ENCODE peak calls at places on chromosomes 6 and 20, in five cellular contexts. K, C, R, P and H are unnamed samples.

GRCh38 chr6:169959129-169960002 is 207.9 kb downstream of the ERMARD start:
- DNase-seq in K (no peak), C (peak), R (no peak), P (peak), H (no peak)

GRCh38 chr20:50403565-50404418 is 106.4 kb upstream of the PTPN1 start:
- DNase-seq in K (no peak), C (no peak), R (no peak), P (no peak), H (no peak)

GRCh38 chr6:89489078-89489477 is 56.1 kb downstream of the ANKRD6 start:
- DNase-seq in K (no peak), C (no peak), R (no peak), P (no peak), H (no peak)

GRCh38 chr6:22828179-22829062 is 259.1 kb downstream of the HDGFL1 start:
- DNase-seq in K (no peak), C (peak), R (peak), P (no peak), H (peak)

GRCh38 chr20:47150403-47151152 is 205.9 kb downstream of the ZMYND8 start:
- DNase-seq in K (peak), C (peak), R (peak), P (peak), H (peak)

GRCh38 chr20:38895098-38895949 is 30.9 kb upstream of the FAM83D start:
- DNase-seq in K (no peak), C (no peak), R (no peak), P (no peak), H (no peak)

GRCh38 chr20:34268851-34269668 is 27.8 kb downstream of the ASIP start:
- DNase-seq in K (no peak), C (peak), R (no peak), P (no peak), H (peak)

GRCh38 chr6:158008894-158009891 is 27.5 kb downstream of the SYNJ2 start:
- DNase-seq in K (no peak), C (no peak), R (no peak), P (no peak), H (peak)

GRCh38 chr20:62831361-62831788 is 14.5 kb downstream of the COL9A3 start:
- DNase-seq in K (no peak), C (no peak), R (no peak), P (no peak), H (no peak)

GRCh38 chr6:107330190-107330589 is 129.2 kb downstream of the PDSS2 start:
- DNase-seq in K (no peak), C (no peak), R (no peak), P (peak), H (peak)

GRCh38 chr20:44702776-44703175 is 12.4 kb upstream of the CCN5 start:
- DNase-seq in K (no peak), C (no peak), R (no peak), P (peak), H (peak)

GRCh38 chr20:37479275-37479674 is 41.8 kb upstream of the NNAT start:
- DNase-seq in K (no peak), C (no peak), R (no peak), P (no peak), H (no peak)

GRCh38 chr6:151425561-151425960 is 26.4 kb downstream of the RMND1 start:
- DNase-seq in K (no peak), C (no peak), R (no peak), P (no peak), H (peak)

GRCh38 chr20:17878912-17879602 is 89.5 kb downstream of the SNX5 start:
- DNase-seq in K (no peak), C (no peak), R (no peak), P (peak), H (no peak)

GRCh38 chr6:95496769-95497426 is 80.4 kb upstream of the MANEA start:
- DNase-seq in K (no peak), C (no peak), R (no peak), P (no peak), H (no peak)

GRCh38 chr20:32535953-32536823 is 48.9 kb downstream of the NOL4L start:
- DNase-seq in K (no peak), C (peak), R (peak), P (peak), H (peak)

GRCh38 chr20:1062334-1063015 is 55.9 kb upstream of the PSMF1 start:
- DNase-seq in K (no peak), C (no peak), R (no peak), P (no peak), H (peak)

GRCh38 chr6:43604174-43604573 is 24.9 kb downstream of the GTPBP2 start:
- DNase-seq in K (no peak), C (no peak), R (no peak), P (no peak), H (no peak)

GRCh38 chr6:136790411-136791295 is 1.6 kb downstream of the MAP3K5 start:
- DNase-seq in K (no peak), C (no peak), R (no peak), P (no peak), H (no peak)

GRCh38 chr6:80165143-80165542 is 58.7 kb downstream of the BCKDHB start:
- DNase-seq in K (no peak), C (no peak), R (no peak), P (no peak), H (no peak)

GRCh38 chr6:710601-711571 is 17.9 kb upstream of the EXOC2 start:
- DNase-seq in K (no peak), C (peak), R (peak), P (peak), H (peak)

GRCh38 chr20:22382742-22383141 is 201.6 kb downstream of the FOXA2 start:
- DNase-seq in K (no peak), C (no peak), R (no peak), P (peak), H (no peak)

GRCh38 chr20:16215056-16215455 is 358.2 kb downstream of the KIF16B start:
- DNase-seq in K (no peak), C (no peak), R (no peak), P (no peak), H (no peak)

GRCh38 chr6:30447237-30447636 is 42.1 kb upstream of the HLA-E start:
- DNase-seq in K (peak), C (peak), R (peak), P (no peak), H (peak)

GRCh38 chr6:82331031-82331773 is 32.4 kb upstream of the TPBG start:
- DNase-seq in K (no peak), C (peak), R (peak), P (no peak), H (peak)

GRCh38 chr6:135905604-135906300 is 54.3 kb downstream of the PDE7B start:
- DNase-seq in K (no peak), C (no peak), R (no peak), P (no peak), H (no peak)

GRCh38 chr6:33710296-33711121 is 991 bp downstream of the UQCC2 start:
- DNase-seq in K (no peak), C (no peak), R (no peak), P (peak), H (peak)

GRCh38 chr20:39036011-39036410 is 73.9 kb downstream of the DHX35 start:
- DNase-seq in K (no peak), C (no peak), R (no peak), P (no peak), H (no peak)

GRCh38 chr20:18271160-18271559 is 17.2 kb upstream of the ZNF133 start:
- DNase-seq in K (no peak), C (no peak), R (no peak), P (no peak), H (no peak)

GRCh38 chr6:118697554-118697953 is 46.2 kb upstream of the CEP85L start:
- DNase-seq in K (no peak), C (no peak), R (no peak), P (no peak), H (no peak)
- TF ChIP-seq CTCF in K (no peak), C (no peak), R (no peak), P (no peak), H (no peak)

DNA sequence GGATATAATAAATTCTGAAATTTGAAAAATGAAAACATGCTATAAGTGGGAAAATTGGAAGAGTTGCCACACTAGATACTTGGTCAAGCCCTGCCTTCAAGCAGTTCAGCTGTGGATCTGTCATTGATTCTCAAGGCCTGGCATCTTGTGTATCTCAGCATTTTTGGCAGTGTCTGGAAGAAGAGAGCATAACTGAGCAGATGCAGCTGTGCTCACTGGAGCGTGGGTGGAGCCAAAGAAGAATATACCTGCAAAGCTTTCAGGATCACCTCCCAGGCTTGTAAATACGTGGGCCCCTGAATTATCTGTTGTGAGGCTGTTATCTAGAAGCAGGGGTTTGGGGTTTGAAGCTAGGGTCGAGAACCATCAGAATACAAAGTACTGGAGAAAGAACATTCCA is 31.3 kb upstream of the CHD6 start:
- DNase-seq in K (no peak), C (no peak), R (no peak), P (peak), H (peak)
- H3K4me2 ChIP-seq in K (no peak), C (no peak), R (no peak), P (peak), H (peak)

DNA sequence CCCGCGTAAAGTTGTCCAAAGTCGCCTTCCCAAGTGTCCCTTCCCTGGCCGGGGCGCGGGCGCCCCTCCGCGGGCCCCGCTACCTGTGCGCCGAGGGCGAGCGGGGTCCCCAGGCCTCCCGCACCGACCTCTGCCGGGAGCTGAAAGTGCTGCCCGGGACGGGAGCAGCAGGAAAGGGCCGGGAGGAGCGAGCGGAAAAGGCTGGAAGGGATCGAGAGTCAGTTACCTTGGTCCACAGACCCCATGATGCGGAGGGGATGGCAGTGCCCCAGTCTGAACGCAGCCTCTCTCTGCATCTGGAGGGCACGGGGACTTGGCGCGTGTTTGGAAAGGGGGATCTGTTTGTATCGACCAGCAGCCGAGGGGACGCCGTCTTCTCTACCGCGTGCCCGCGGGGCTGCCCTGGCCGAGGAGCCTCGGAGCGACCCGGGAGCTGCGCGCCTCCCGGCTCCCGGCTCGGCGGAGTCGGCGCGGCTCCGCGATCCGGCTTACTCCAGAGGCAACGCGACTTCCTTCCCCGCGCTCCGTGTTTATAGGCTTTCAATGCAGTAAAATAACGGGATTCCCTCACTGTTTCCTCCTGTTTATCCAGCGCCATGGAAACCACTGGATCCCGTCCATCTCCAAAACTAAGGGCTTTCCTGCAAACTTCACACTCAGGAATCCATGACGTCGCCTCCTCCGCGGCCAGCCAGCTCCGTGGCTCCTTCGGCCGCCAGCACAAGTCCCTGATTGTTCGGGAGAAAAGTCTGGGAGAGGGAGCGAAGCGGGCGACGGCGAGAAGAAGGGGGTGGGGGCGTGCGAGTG is 20.0 kb upstream of the NFATC2 start:
- DNase-seq in K (no peak), C (peak), R (peak), P (no peak), H (peak)
- TF ChIP-seq CTCF in K (peak), C (peak), R (peak), P (no peak), H (peak)

DNA sequence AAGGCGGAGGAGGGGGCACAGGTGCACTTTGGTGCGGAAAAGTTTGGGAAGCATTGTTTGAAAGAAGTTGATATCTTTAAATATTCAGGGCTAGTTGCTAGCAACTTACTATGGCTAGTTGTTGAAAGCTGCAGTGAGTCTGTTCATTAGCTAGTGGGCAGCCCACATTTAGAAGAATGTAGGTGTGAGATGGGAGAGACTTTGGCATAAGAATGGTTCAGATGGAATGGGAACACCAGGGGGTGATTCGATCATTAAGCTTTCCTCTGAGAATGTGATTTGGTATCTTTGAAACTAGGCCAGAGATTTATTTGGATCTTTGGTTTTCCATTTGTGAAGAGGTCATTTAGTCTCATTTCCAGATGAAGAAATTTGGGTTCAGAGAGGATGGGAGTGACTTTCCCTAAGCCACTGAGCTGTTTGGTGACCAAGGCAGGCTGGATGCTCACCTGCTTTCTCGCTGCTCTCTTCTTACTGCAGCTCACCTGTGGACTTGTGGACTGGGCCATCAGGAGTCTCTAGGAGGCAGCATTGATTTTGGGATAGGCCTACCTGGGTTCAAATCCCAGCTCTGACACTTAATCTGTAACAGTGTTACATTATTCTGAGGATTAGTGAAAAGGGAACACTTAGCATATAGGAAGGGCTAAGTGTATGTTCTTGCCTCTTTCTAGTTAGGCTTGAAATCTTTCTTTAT is 62.9 kb downstream of the CARMIL1 start:
- DNase-seq in K (peak), C (peak), R (no peak), P (no peak), H (no peak)
- H3K4me2 ChIP-seq in K (peak), C (peak), R (no peak), P (no peak), H (no peak)

GRCh38 chr6:69722683-69723082 is 74.1 kb downstream of the LMBRD1 start:
- DNase-seq in K (no peak), C (no peak), R (no peak), P (no peak), H (no peak)

DNA sequence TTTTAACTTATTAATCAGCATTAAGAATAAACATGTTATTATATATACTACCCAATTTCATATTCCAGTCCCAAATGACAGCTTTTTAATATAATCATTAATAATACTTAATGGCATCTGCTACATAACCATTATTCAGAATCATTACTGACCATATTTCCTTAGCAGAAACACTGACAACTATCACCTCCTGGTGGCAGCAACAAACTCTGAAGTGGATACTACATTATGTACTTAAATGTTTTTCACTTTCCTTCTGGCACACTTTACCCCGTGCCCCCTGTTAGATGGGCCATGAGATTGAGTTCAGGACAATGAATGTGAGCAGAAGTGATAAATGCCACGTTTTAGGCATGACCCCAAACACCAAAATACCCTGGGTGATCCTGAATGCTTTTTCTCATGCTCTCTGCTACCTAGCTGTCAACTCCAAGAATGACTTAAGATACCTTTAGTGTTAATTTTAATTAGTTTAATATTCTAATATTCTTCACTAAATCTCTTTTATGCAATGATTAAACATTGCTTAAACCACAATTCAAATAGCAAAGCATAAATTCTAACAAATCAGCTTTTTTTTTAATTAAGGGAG is 77.1 kb downstream of the LMBRD1 start:
- DNase-seq in K (no peak), C (no peak), R (peak), P (peak), H (peak)
- TF ChIP-seq CTCF in K (no peak), C (peak), R (peak), P (peak), H (peak)

GRCh38 chr6:36651659-36652379 is 26.7 kb upstream of the CDKN1A start:
- DNase-seq in K (no peak), C (no peak), R (no peak), P (no peak), H (no peak)
- H3K4me2 ChIP-seq in K (no peak), C (no peak), R (no peak), P (peak), H (no peak)

GRCh38 chr6:148311849-148312669 is 30.6 kb upstream of the SASH1 start:
- DNase-seq in K (no peak), C (no peak), R (no peak), P (no peak), H (no peak)
- TF ChIP-seq CTCF in K (no peak), C (no peak), R (no peak), P (no peak), H (no peak)